ENCODE peak calls at places on chromosomes 2 and 18, in six cellular contexts. One of them, this sample, is unnamed.

GRCh38 chr2:103355287-103355686 is 593.5 kb downstream of the TMEM182 start:
- DNase-seq in sigmoid colon: no peak
- DNase-seq in SK-N-SH: no peak
- DNase-seq in stomach: no peak
- DNase-seq in GM12878: no peak
- DNase-seq in K562: no peak
- DNase-seq in this sample: no peak

GRCh38 chr2:241316825-241317224 is 1.1 kb downstream of the SEPTIN2 start:
- DNase-seq in sigmoid colon: no peak
- DNase-seq in SK-N-SH: no peak
- DNase-seq in stomach: no peak
- DNase-seq in GM12878: no peak
- DNase-seq in K562: no peak
- DNase-seq in this sample: no peak

GRCh38 chr2:161782615-161783014 is 158.4 kb downstream of the SLC4A10 start:
- DNase-seq in sigmoid colon: no peak
- DNase-seq in SK-N-SH: no peak
- DNase-seq in stomach: no peak
- DNase-seq in GM12878: no peak
- DNase-seq in K562: no peak
- DNase-seq in this sample: no peak

GRCh38 chr2:21256006-21256405 is 132.2 kb downstream of the TDRD15 start:
- DNase-seq in sigmoid colon: no peak
- DNase-seq in SK-N-SH: no peak
- DNase-seq in stomach: no peak
- DNase-seq in GM12878: peak
- DNase-seq in K562: no peak
- DNase-seq in this sample: peak

GRCh38 chr2:237790353-237790752 is 8.2 kb upstream of the RBM44 start:
- DNase-seq in sigmoid colon: no peak
- DNase-seq in SK-N-SH: no peak
- DNase-seq in stomach: no peak
- DNase-seq in GM12878: no peak
- DNase-seq in K562: no peak
- DNase-seq in this sample: no peak

GRCh38 chr2:28252308-28252707 is 140.3 kb upstream of the FOSL2 start:
- DNase-seq in sigmoid colon: no peak
- DNase-seq in SK-N-SH: no peak
- DNase-seq in stomach: no peak
- DNase-seq in GM12878: peak
- DNase-seq in K562: no peak
- DNase-seq in this sample: no peak

GRCh38 chr18:75360941-75361340 is 66.6 kb downstream of the SMIM21 start:
- DNase-seq in sigmoid colon: no peak
- DNase-seq in SK-N-SH: no peak
- DNase-seq in stomach: no peak
- DNase-seq in GM12878: no peak
- DNase-seq in K562: no peak
- DNase-seq in this sample: no peak

GRCh38 chr2:145088733-145089132 is 568.8 kb upstream of the ZEB2 start:
- DNase-seq in sigmoid colon: no peak
- DNase-seq in SK-N-SH: no peak
- DNase-seq in stomach: no peak
- DNase-seq in GM12878: no peak
- DNase-seq in K562: no peak
- DNase-seq in this sample: no peak

GRCh38 chr2:150909090-150909489 is 352.6 kb downstream of the RBM43 start:
- DNase-seq in sigmoid colon: no peak
- DNase-seq in SK-N-SH: no peak
- DNase-seq in stomach: no peak
- DNase-seq in GM12878: no peak
- DNase-seq in K562: no peak
- DNase-seq in this sample: no peak

GRCh38 chr2:239721991-239722759 is 303.0 kb downstream of the NDUFA10 start:
- DNase-seq in sigmoid colon: peak
- DNase-seq in SK-N-SH: no peak
- DNase-seq in stomach: peak
- DNase-seq in GM12878: no peak
- DNase-seq in K562: no peak
- DNase-seq in this sample: no peak

GRCh38 chr2:217835931-217836881 is 166.6 kb downstream of the TNS1 start:
- DNase-seq in sigmoid colon: peak
- DNase-seq in SK-N-SH: peak
- DNase-seq in stomach: no peak
- DNase-seq in GM12878: no peak
- DNase-seq in K562: no peak
- DNase-seq in this sample: peak

GRCh38 chr2:183490930-183491329 is 366.7 kb downstream of the NUP35 start:
- DNase-seq in sigmoid colon: peak
- DNase-seq in SK-N-SH: no peak
- DNase-seq in stomach: no peak
- DNase-seq in GM12878: no peak
- DNase-seq in K562: no peak
- DNase-seq in this sample: no peak

GRCh38 chr18:30730915-30731314 is 311.6 kb downstream of the DSC3 start:
- DNase-seq in sigmoid colon: no peak
- DNase-seq in SK-N-SH: no peak
- DNase-seq in stomach: no peak
- DNase-seq in GM12878: no peak
- DNase-seq in K562: no peak
- DNase-seq in this sample: no peak

GRCh38 chr2:12050381-12050780 is 303.9 kb downstream of the LPIN1 start:
- DNase-seq in sigmoid colon: no peak
- DNase-seq in SK-N-SH: no peak
- DNase-seq in stomach: no peak
- DNase-seq in GM12878: no peak
- DNase-seq in K562: no peak
- DNase-seq in this sample: no peak

GRCh38 chr2:109210431-109211200 is 81.6 kb downstream of the SH3RF3 start:
- DNase-seq in sigmoid colon: peak
- DNase-seq in SK-N-SH: no peak
- DNase-seq in stomach: no peak
- DNase-seq in GM12878: no peak
- DNase-seq in K562: no peak
- DNase-seq in this sample: no peak

DNA sequence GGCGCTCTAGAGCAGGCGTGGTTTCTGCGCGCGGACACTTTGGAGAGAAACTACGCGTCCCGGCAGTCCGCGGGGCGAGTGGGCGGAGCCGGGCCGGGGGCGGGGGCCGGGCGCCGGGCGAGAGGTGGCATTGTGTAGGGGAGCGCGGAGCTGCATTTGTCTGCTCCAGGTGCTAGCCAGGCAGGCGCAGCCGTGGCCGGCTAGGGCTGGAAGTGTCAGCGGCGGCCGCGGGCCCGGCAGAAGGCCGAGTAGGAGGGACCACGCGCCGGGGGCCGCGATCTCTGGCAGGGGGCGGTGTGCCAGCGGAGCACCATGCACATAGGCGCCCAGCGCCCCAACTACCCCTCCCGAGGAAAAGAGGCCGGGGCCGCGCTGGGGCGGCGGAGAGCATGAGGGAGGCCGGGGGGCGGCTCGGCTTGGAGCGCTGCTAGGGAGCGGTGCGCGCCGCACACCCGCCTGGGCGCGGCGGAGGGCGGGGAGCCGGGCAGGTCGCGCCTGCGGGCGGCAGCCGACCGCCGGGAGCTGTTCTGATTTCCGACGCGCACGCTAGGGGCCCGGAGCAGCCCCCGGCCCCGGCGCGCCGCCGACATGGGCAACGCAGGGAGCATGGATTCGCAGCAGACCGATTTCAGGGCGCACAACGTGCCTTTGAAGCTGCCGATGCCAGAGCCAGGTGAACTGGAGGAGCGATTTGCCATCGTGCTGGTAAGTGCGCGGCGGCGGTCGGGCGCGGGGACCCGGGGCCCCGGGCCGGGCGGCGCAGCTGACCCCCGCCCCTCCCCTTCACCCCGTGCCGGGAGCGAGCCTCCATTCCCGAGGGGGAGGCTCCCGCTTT is at the start of gene FMNL2:
- DNase-seq in sigmoid colon: peak
- DNase-seq in SK-N-SH: peak
- DNase-seq in stomach: peak
- DNase-seq in GM12878: peak
- DNase-seq in K562: peak
- DNase-seq in this sample: peak
- TF ChIP-seq POLR2AphosphoS5 in sigmoid colon: peak
- TF ChIP-seq POLR2AphosphoS5 in SK-N-SH: peak
- TF ChIP-seq POLR2AphosphoS5 in stomach: peak
- TF ChIP-seq POLR2AphosphoS5 in GM12878: peak
- TF ChIP-seq POLR2AphosphoS5 in K562: no peak
- TF ChIP-seq POLR2AphosphoS5 in this sample: peak

DNA sequence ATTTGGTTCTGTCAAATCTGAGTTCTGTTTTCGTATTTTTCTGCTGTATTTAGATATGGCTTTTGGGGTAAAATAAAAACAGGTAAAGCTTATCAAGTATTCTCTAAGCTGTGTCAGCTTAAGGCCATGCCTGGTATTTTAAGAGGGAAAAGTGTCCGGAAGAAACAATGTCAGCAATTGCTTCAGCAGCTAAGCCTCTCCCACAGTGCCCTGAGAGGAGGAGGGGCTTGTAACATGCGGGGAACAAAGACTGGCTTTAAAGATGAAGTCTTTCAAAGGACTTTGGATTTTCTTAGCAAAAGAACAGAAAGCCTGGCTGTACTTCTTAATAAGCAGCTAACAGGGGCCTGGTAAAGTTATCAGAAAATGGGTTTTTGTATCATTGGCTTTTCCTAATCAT is 102.8 kb downstream of the PXDN start:
- DNase-seq in sigmoid colon: peak
- DNase-seq in SK-N-SH: no peak
- DNase-seq in stomach: no peak
- DNase-seq in GM12878: no peak
- DNase-seq in K562: no peak
- DNase-seq in this sample: no peak
- TF ChIP-seq EP300 in sigmoid colon: no peak
- TF ChIP-seq EP300 in SK-N-SH: no peak
- TF ChIP-seq EP300 in stomach: no peak
- TF ChIP-seq EP300 in GM12878: no peak
- TF ChIP-seq EP300 in K562: no peak
- TF ChIP-seq EP300 in this sample: no peak

GRCh38 chr18:23421277-23421676 is 31.8 kb upstream of the RIOK3 start:
- DNase-seq in sigmoid colon: no peak
- DNase-seq in SK-N-SH: no peak
- DNase-seq in stomach: peak
- DNase-seq in GM12878: no peak
- DNase-seq in K562: no peak
- DNase-seq in this sample: peak
- TF ChIP-seq POLR2AphosphoS5 in sigmoid colon: no peak
- TF ChIP-seq POLR2AphosphoS5 in SK-N-SH: no peak
- TF ChIP-seq POLR2AphosphoS5 in stomach: no peak
- TF ChIP-seq POLR2AphosphoS5 in GM12878: no peak
- TF ChIP-seq POLR2AphosphoS5 in K562: no peak
- TF ChIP-seq POLR2AphosphoS5 in this sample: peak

GRCh38 chr2:215948051-215948450 is 65.3 kb downstream of the MREG start:
- DNase-seq in sigmoid colon: no peak
- DNase-seq in SK-N-SH: no peak
- DNase-seq in stomach: no peak
- DNase-seq in GM12878: no peak
- DNase-seq in K562: no peak
- DNase-seq in this sample: no peak
- TF ChIP-seq EP300 in sigmoid colon: no peak
- TF ChIP-seq EP300 in SK-N-SH: no peak
- TF ChIP-seq EP300 in stomach: no peak
- TF ChIP-seq EP300 in GM12878: no peak
- TF ChIP-seq EP300 in K562: no peak
- TF ChIP-seq EP300 in this sample: no peak